ENCODE peak calls at places on chromosomes 16 and 17, in seven cellular contexts. V is non-pigmented ciliary epithelial cell; O is CD4-positive, alpha-beta memory T cell; R is ecto neural progenitor cell; F is cardiac fibroblast; U is iPS-NIHi11; L is RCC 7860. Z is an unnamed sample.

GRCh38 chr17:45131616-45132301 is 556 bp downstream of the PLCD3 start:
- DNase-seq in U (peak), R (peak), V (no peak), L (no peak), O (peak), F (no peak), Z (peak)

GRCh38 chr16:22388101-22388644 is 13.8 kb upstream of the CDR2 start:
- DNase-seq in U (no peak), R (no peak), F (no peak), O (no peak), V (no peak), L (no peak), Z (no peak)

GRCh38 chr16:25064967-25065366 is 46.6 kb upstream of the LCMT1 start:
- DNase-seq in O (no peak), L (no peak), F (no peak), R (no peak), V (no peak), U (no peak), Z (no peak)

GRCh38 chr16:59385953-59386352 is 651.8 kb upstream of the GOT2 start:
- DNase-seq in R (no peak), L (no peak), V (peak), F (peak), O (no peak), U (no peak), Z (no peak)

GRCh38 chr17:16215273-16215964 is at the start of gene NCOR1:
- DNase-seq in O (peak), U (peak), V (peak), F (peak), R (peak), L (peak), Z (peak)

GRCh38 chr17:38742431-38743308 is 5.5 kb downstream of the PCGF2 start:
- DNase-seq in L (no peak), O (no peak), F (peak), V (peak), U (no peak), R (peak), Z (no peak)

GRCh38 chr17:5500247-5500803 is 14.0 kb downstream of the MIS12 start:
- DNase-seq in O (peak), V (no peak), L (no peak), R (no peak), U (no peak), F (peak), Z (peak)

GRCh38 chr16:2511996-2512919 is 1.5 kb upstream of the ATP6V0C start:
- DNase-seq in U (no peak), F (no peak), L (no peak), O (no peak), V (no peak), R (no peak), Z (no peak)

GRCh38 chr16:53090591-53091507 is 36.1 kb downstream of the CHD9 start:
- DNase-seq in L (peak), F (peak), U (no peak), O (no peak), R (no peak), V (peak), Z (peak)

GRCh38 chr17:61309362-61309761 is 90.3 kb upstream of the TBX2 start:
- DNase-seq in O (no peak), V (no peak), L (no peak), F (no peak), U (no peak), R (no peak), Z (no peak)

GRCh38 chr17:34571428-34572130 is 7.8 kb upstream of the TMEM132E start:
- DNase-seq in F (no peak), R (no peak), U (no peak), O (no peak), L (no peak), V (no peak), Z (no peak)

GRCh38 chr16:12201216-12201615 is 224.7 kb downstream of the SNX29 start:
- DNase-seq in F (no peak), L (no peak), V (no peak), R (no peak), U (no peak), O (no peak), Z (no peak)

GRCh38 chr16:9136596-9136995 is 45.2 kb downstream of the HAPSTR1 start:
- DNase-seq in F (no peak), R (no peak), O (no peak), U (no peak), V (no peak), L (no peak), Z (no peak)

GRCh38 chr17:81386646-81387234 is 8.5 kb upstream of the BAHCC1 start:
- DNase-seq in U (no peak), L (no peak), R (peak), F (no peak), O (no peak), V (no peak), Z (no peak)

GRCh38 chr17:58283674-58284612 is 3.2 kb upstream of the MPO start:
- DNase-seq in L (no peak), U (no peak), O (no peak), R (no peak), F (no peak), V (no peak), Z (no peak)

GRCh38 chr17:80726558-80727408 is 182.1 kb downstream of the RPTOR start:
- DNase-seq in F (no peak), U (no peak), V (no peak), L (no peak), O (no peak), R (no peak), Z (no peak)

GRCh38 chr16:30076276-30076791 is 540 bp downstream of the PPP4C start:
- DNase-seq in F (no peak), O (no peak), U (no peak), V (no peak), L (no peak), R (no peak), Z (no peak)

GRCh38 chr16:9955677-9956076 is 226.6 kb downstream of the GRIN2A start:
- DNase-seq in O (no peak), U (no peak), R (no peak), L (no peak), V (no peak), F (no peak), Z (no peak)

GRCh38 chr17:48055531-48056245 is 7.5 kb downstream of the NFE2L1 start:
- DNase-seq in L (peak), R (no peak), U (peak), O (no peak), V (no peak), F (peak), Z (no peak)

GRCh38 chr17:8189041-8189710 is 804 bp downstream of the BORCS6 start:
- DNase-seq in L (no peak), U (no peak), O (peak), F (no peak), R (peak), V (no peak), Z (peak)